ENCODE peak calls at places on chromosomes 5 and 9, in five cellular contexts. C, S, X, B and K are unnamed samples.

GRCh38 chr9:16645970-16646369 is 224.5 kb downstream of the BNC2 start:
- DNase-seq in C (no peak), X (no peak), B (no peak), S (no peak), K (no peak)

GRCh38 chr9:81266674-81267073 is 422.7 kb downstream of the TLE1 start:
- DNase-seq in S (no peak), X (no peak), B (no peak), C (peak), K (no peak)

GRCh38 chr9:136621019-136621733 is 41.5 kb upstream of the EGFL7 start:
- DNase-seq in S (no peak), B (peak), C (no peak), X (no peak), K (no peak)

GRCh38 chr5:7805379-7805778 is 45.6 kb downstream of the CFAP90 start:
- DNase-seq in C (peak), S (peak), B (peak), X (no peak), K (no peak)

GRCh38 chr5:1152156-1152555 is 40.3 kb upstream of the SLC12A7 start:
- DNase-seq in C (no peak), S (no peak), B (no peak), X (no peak), K (no peak)

GRCh38 chr5:141245250-141245717 is at the start of gene PCDHB15:
- DNase-seq in B (no peak), S (peak), X (no peak), C (no peak), K (no peak)

GRCh38 chr5:78515665-78516064 is 132.9 kb downstream of the LHFPL2 start:
- DNase-seq in S (no peak), X (no peak), C (no peak), B (peak), K (no peak)

GRCh38 chr9:28329323-28329722 is 756.0 kb upstream of the C9orf72 start:
- DNase-seq in S (no peak), B (no peak), X (no peak), C (no peak), K (no peak)

GRCh38 chr9:12464910-12465512 is 228.2 kb upstream of the TYRP1 start:
- DNase-seq in S (no peak), X (no peak), B (no peak), C (no peak), K (no peak)
- TF ChIP-seq CTCF in S (peak), X (peak), B (peak), C (peak), K (peak)

GRCh38 chr9:109249615-109250014 is 71.2 kb downstream of the EPB41L4B start:
- DNase-seq in S (peak), X (no peak), B (peak), C (no peak), K (no peak)
- TF ChIP-seq CTCF in S (peak), X (no peak), B (peak), C (no peak), K (no peak)

GRCh38 chr5:167713186-167713585 is 578.3 kb upstream of the WWC1 start:
- DNase-seq in C (no peak), B (no peak), S (no peak), X (no peak), K (no peak)

GRCh38 chr5:167710444-167711025 is 580.9 kb upstream of the WWC1 start:
- DNase-seq in S (no peak), C (no peak), X (no peak), B (no peak), K (no peak)

GRCh38 chr5:167709625-167710024 is 581.8 kb upstream of the WWC1 start:
- DNase-seq in B (no peak), X (no peak), S (no peak), C (no peak), K (no peak)

GRCh38 chr5:167708449-167708848 is 583.0 kb upstream of the WWC1 start:
- DNase-seq in X (no peak), C (no peak), B (peak), S (no peak), K (no peak)
- TF ChIP-seq CTCF in X (no peak), C (no peak), B (peak), S (no peak), K (peak)

DNA sequence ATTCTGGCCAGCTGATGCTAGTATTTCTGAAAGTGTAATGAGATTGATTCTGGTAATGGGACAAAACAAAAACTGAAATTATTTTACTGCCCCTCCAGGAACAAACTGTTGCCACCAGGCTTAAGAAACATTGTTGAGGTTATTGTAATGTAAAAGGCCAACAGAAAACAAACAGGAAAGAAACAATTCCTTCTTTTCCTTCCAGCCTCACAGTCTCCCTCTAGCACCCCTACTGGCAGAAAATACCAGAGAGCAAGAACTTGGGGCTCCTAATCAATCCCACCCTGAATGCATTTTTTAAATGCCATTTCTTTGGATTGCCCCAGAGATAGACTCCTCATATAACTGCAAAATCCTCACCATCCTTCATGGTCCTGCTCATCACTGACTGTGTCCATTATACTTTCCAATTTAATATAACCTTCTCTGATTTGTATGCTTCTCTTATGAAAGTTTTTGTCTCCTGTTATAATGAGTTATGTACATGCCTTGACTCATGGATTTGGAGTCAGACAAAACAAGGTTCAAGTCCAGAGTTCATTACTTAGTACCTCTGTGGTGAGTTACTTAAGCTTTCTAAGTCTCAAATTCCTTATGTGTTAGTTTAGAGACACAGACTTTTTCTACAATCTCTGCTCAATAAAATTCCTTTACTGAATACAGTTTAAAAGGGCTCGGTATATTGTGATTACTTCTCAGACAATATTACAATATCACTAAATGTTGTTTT is 157.9 kb upstream of the FBN2 start:
- DNase-seq in X (no peak), B (no peak), C (no peak), S (no peak), K (no peak)
- TF ChIP-seq CTCF in X (no peak), B (peak), C (peak), S (peak), K (peak)

DNA sequence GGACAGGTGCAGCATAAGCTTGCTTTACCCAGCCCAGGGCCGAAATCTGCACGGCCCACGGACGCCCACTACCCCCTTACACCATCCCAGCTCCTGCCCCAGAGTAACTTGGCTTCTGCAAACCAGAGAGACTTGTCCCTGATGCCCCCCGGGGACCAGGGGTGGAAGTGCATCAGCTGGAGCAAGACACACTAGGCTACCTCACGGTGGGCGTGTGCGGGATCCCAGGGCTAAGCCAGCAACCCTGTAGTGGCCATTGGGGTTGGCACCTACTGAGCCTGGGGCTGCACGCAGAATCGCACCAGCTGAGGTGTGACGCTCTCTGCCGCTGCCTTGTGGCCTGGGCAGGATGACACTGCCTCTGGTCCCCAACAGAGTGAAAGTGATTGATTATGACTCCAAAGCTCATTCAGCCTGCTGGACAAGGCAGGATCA is 6.1 kb upstream of the ZNF79 start:
- DNase-seq in C (peak), X (no peak), B (peak), S (peak), K (no peak)
- TF ChIP-seq CTCF in C (peak), X (no peak), B (peak), S (peak), K (peak)

GRCh38 chr9:37984672-37985611 is 81.0 kb upstream of the SLC25A51 start:
- DNase-seq in X (no peak), C (no peak), S (no peak), B (no peak), K (no peak)
- TF ChIP-seq CTCF in X (no peak), C (no peak), S (no peak), B (no peak), K (no peak)